ENCODE peak calls at places on chromosomes 7 and 10, in four cellular contexts. J, W, T and L are unnamed samples. For H3K4me1, the result is how much of the 10 kb centered on the place peaks cover.

GRCh38 chr10:1297566-1298301 is 241.5 kb downstream of the WDR37 start:
- DNase-seq in T (peak), J (no peak), W (no peak), L (peak)

GRCh38 chr10:36019749-36020148 is 377.7 kb upstream of the FZD8 start:
- DNase-seq in T (no peak), J (no peak), W (no peak), L (no peak)

GRCh38 chr10:126012485-126012884 is 116.1 kb downstream of the FANK1 start:
- DNase-seq in T (no peak), J (no peak), W (no peak), L (no peak)

GRCh38 chr10:6062101-6062771 is at the start of gene IL2RA:
- DNase-seq in T (no peak), W (no peak), J (no peak), L (no peak)

GRCh38 chr10:68647928-68648327 is 73.1 kb upstream of the CCAR1 start:
- DNase-seq in T (no peak), J (no peak), W (no peak), L (no peak)

GRCh38 chr10:4217653-4218052 is 432.6 kb upstream of the KLF6 start:
- DNase-seq in T (no peak), J (no peak), W (no peak), L (no peak)

GRCh38 chr7:96211954-96212353 is 109.9 kb downstream of the SLC25A13 start:
- DNase-seq in J (no peak), T (no peak), W (no peak), L (no peak)

GRCh38 chr7:128728608-128729007 is 10.6 kb upstream of the CALU start:
- DNase-seq in J (no peak), T (no peak), W (no peak), L (no peak)

GRCh38 chr10:96502561-96503267 is 11.0 kb downstream of the TLL2 start:
- DNase-seq in T (no peak), J (no peak), W (no peak), L (no peak)

GRCh38 chr7:11780267-11780666 is 51.7 kb downstream of the THSD7A start:
- DNase-seq in T (no peak), W (no peak), J (no peak), L (no peak)

GRCh38 chr10:74337330-74338016 is 186.5 kb downstream of the ADK start:
- DNase-seq in W (no peak), J (no peak), T (no peak), L (no peak)

GRCh38 chr7:44385384-44386138 is 60.2 kb upstream of the CAMK2B start:
- DNase-seq in T (peak), W (no peak), J (no peak), L (no peak)

DNA sequence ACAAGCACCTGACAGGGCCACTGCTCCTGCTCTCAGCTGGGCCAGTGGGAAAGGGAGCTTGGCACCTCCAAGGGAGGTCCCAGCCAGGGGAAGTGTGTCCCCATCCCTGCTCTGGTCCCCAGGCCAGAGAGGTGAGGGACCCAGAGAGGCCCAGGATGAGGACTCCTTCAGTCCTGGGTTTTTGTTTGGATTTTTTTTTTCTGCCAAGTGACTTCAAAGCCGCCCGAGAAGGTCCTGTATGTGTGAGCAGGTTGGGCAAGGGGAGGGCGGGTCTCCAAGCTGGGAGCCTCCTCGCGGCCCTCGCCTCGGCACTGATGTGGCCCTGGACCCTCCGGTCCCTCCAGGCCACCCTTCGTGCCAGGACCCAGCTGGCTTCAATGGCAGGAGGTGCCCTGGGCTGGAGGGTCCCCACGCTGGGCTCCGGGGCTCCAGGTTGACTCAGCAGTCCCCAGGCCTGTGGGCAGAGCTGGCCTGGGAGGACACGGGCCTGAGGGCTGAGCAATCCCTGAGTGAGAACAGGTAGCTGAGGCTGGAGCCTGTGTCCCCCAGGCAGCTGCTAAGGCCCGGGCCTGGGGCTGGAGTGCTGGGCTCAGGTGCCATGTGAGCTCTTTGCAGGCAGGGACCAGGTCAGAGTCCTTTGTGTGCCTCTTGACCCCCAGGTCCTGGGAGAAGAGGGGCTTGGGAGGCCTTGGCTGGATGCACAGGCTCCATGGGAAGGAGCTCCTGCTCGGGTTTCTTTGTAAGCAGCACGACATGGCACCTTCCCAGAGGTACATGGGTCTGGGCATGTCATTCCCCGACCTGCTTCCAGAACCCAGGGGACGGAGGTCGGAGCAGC is 140.6 kb downstream of the FAM53B start:
- DNase-seq in T (no peak), W (no peak), J (no peak), L (no peak)
- H3K4me1 ChIP-seq in T (under half), W (under half), J (under half), L (under half)

GRCh38 chr7:131038153-131038552 is 289.5 kb upstream of the MKLN1 start:
- DNase-seq in W (no peak), T (no peak), J (no peak), L (no peak)

GRCh38 chr7:131035088-131035770 is 292.4 kb upstream of the MKLN1 start:
- DNase-seq in T (no peak), W (no peak), J (no peak), L (no peak)

GRCh38 chr7:131039355-131039762 is 288.3 kb upstream of the MKLN1 start:
- DNase-seq in T (no peak), J (no peak), W (no peak), L (no peak)

GRCh38 chr7:131031100-131031868 is 296.4 kb upstream of the MKLN1 start:
- DNase-seq in J (no peak), W (no peak), T (no peak), L (no peak)

DNA sequence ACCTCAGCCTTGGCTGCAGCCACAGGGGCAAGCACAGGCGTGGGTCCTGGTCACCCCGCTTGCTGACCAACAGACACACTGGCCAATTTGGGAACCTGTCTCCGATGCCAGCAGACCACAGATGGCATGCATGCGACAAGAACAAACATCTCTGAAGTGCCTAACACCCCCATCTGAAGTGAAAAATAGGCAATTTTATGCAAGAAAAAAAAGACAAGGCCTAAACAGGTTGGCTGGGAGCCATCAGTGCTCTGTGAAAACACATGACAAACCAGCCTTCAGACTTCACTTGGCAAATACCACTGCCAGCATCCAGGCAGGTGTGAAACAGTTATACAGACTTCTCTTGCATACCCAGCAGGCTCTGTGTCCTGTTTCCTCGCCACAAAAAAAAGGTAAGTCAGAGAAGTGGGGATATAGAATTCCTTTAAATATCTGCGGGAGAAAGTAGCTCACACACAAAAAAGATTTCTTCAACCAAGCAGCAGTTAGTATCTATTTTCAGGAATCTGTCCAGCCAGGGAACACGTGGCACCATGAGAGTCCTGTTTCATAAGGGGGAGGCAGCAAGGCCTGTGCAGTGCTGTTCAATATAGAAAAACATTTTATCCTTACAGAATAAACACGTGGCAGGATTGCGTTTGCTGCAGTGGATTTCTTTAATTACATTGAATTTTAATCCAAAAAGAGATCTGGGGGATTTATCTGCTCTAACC is 293.4 kb upstream of the MKLN1 start:
- DNase-seq in T (no peak), J (no peak), W (no peak), L (no peak)
- TF ChIP-seq POLR2A in T (no peak), J (no peak), W (no peak), L (no peak)

GRCh38 chr10:79130846-79131245 is 62.1 kb downstream of the ZMIZ1 start:
- DNase-seq in T (no peak), W (no peak), J (no peak), L (no peak)

GRCh38 chr10:79135790-79136189 is 67.0 kb downstream of the ZMIZ1 start:
- DNase-seq in W (no peak), T (no peak), J (no peak), L (no peak)

GRCh38 chr10:79131730-79132644 is 63.2 kb downstream of the ZMIZ1 start:
- DNase-seq in T (no peak), J (no peak), W (no peak), L (no peak)

GRCh38 chr10:79132681-79133381 is 64.1 kb downstream of the ZMIZ1 start:
- DNase-seq in J (no peak), T (no peak), W (no peak), L (peak)

DNA sequence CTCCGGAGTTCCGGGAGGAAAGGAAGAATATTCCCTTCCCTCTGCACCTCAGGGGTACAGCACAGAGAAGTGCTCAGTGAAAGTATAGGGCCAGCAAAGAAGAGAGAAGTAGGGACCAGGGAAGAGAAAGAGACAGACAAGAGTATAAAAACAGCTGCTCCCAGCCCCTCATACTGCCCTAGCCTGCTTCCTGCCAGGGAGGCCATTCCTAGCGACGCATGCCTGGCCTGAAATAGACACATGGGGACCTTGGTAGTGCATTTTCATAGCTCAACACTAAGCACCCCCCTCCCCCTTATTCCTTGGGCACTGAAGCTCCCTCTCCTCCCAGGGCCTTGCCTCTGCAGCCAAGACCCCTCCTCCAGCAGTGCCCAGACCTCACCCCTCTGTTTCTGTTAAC is 64.6 kb downstream of the ZMIZ1 start:
- DNase-seq in J (no peak), T (no peak), W (no peak), L (no peak)
- H3K4me1 ChIP-seq in J (under half), T (half or more), W (under half), L (half or more)

GRCh38 chr10:52570490-52570889 is 202.1 kb downstream of the MBL2 start:
- DNase-seq in J (no peak), W (no peak), T (no peak), L (no peak)

GRCh38 chr10:52573347-52573746 is 199.2 kb downstream of the MBL2 start:
- DNase-seq in W (no peak), T (no peak), J (no peak), L (no peak)

GRCh38 chr10:52568309-52568708 is 204.3 kb downstream of the MBL2 start:
- DNase-seq in T (no peak), W (no peak), J (no peak), L (no peak)

GRCh38 chr10:52571018-52571417 is 201.6 kb downstream of the MBL2 start:
- DNase-seq in T (no peak), J (no peak), W (no peak), L (no peak)

GRCh38 chr10:52571516-52572182 is 200.9 kb downstream of the MBL2 start:
- DNase-seq in J (no peak), W (no peak), T (no peak), L (no peak)
- TF ChIP-seq POLR2A in J (no peak), W (no peak), T (no peak), L (no peak)

GRCh38 chr7:131139462-131139861 is 188.2 kb upstream of the MKLN1 start:
- DNase-seq in W (no peak), T (no peak), J (no peak), L (no peak)
- H3K4me1 ChIP-seq in W (under half), T (under half), J (under half), L (under half)